ENCODE peak calls at places on chromosomes 16 and 17, in ten cellular contexts. N is endothelial cell; J is lower leg skin; X is CD4-positive, alpha-beta T cell; Z is AG04450; F is tibial nerve; H is mucosa of descending colon; M is natural killer cell; T is nephron progenitor cell; B is cardiac muscle cell. K is an unnamed sample.

GRCh38 chr17:49506282-49506681 is 11.2 kb downstream of the NGFR start:
- DNase-seq in J (no peak), H (no peak), X (no peak), Z (no peak), B (no peak), N (no peak), M (no peak), T (no peak), F (no peak), K (no peak)

GRCh38 chr17:30570191-30570590 is 93.0 kb downstream of the GOSR1 start:
- DNase-seq in T (no peak), B (no peak), M (no peak), X (no peak), N (no peak), Z (no peak), F (no peak), H (no peak), J (no peak), K (no peak)

GRCh38 chr17:65910836-65911235 is 281.1 kb downstream of the CEP112 start:
- DNase-seq in F (no peak), J (no peak), T (no peak), H (no peak), X (no peak), B (no peak), M (no peak), N (no peak), Z (no peak), K (no peak)

GRCh38 chr17:80826955-80827645 is 164.5 kb upstream of the CHMP6 start:
- DNase-seq in H (no peak), X (no peak), F (peak; percentile 26), N (no peak), M (no peak), B (no peak), J (peak; percentile 95), T (no peak), Z (peak; percentile 93), K (no peak)

GRCh38 chr17:21129023-21129681 is 2.4 kb downstream of the DHRS7B start:
- DNase-seq in N (peak; percentile 34), F (no peak), T (no peak), M (no peak), X (no peak), B (peak; percentile 54), J (no peak), H (no peak), Z (peak; percentile 26), K (no peak)

GRCh38 chr16:86751081-86752030 is 173.0 kb downstream of the FOXL1 start:
- DNase-seq in T (no peak), F (no peak), X (no peak), N (no peak), H (no peak), Z (peak; percentile 63), J (no peak), M (no peak), B (no peak), K (no peak)

GRCh38 chr17:17063546-17064122 is 21.4 kb downstream of the MPRIP start:
- DNase-seq in H (no peak), F (peak; percentile 64), N (no peak), Z (no peak), T (no peak), M (no peak), B (no peak), X (no peak), J (peak; percentile 91), K (no peak)

GRCh38 chr16:31201511-31202401 is 804 bp downstream of the PYCARD start:
- DNase-seq in Z (no peak), N (peak; percentile 48), B (no peak), F (no peak), J (peak; percentile 92), H (peak; percentile 87), M (no peak), X (peak; percentile 45), T (peak; percentile 32), K (peak; percentile 84)

GRCh38 chr17:40986920-40987319 is 2.8 kb upstream of the KRT40 start:
- DNase-seq in Z (no peak), N (no peak), T (no peak), B (no peak), J (no peak), F (no peak), H (no peak), X (no peak), M (no peak), K (no peak)

GRCh38 chr17:2402517-2402916 is 1.7 kb upstream of the MNT start:
- DNase-seq in Z (no peak), H (no peak), J (peak; percentile 87), T (no peak), N (no peak), X (no peak), M (no peak), B (no peak), F (no peak), K (no peak)

GRCh38 chr17:2401426-2402221 is 764 bp upstream of the MNT start:
- DNase-seq in M (peak; percentile 100), H (peak; percentile 100), F (peak; percentile 100), X (peak; percentile 97), N (peak; percentile 99), J (peak; percentile 100), B (peak; percentile 100), Z (peak; percentile 100), T (peak; percentile 99), K (peak; percentile 96)

GRCh38 chr17:2399572-2400473 is 1.0 kb downstream of the MNT start:
- DNase-seq in X (peak; percentile 87), H (peak; percentile 98), F (peak; percentile 93), N (peak; percentile 97), T (peak; percentile 95), B (peak; percentile 97), J (peak; percentile 99), M (peak; percentile 96), Z (peak; percentile 88), K (peak; percentile 98)

GRCh38 chr17:2400474-2400866 is 390 bp downstream of the MNT start:
- DNase-seq in X (peak; percentile 49), Z (no peak), F (no peak), H (peak; percentile 86), B (peak; percentile 83), T (peak; percentile 65), J (no peak), N (peak; percentile 68), M (peak; percentile 58), K (peak; percentile 63)

GRCh38 chr17:2400877-2401425 is at the start of gene MNT:
- DNase-seq in H (peak; percentile 97), M (peak; percentile 95), X (peak; percentile 91), N (peak; percentile 94), B (peak; percentile 96), Z (peak; percentile 83), F (peak; percentile 90), J (peak; percentile 99), T (peak; percentile 90), K (peak; percentile 97)
- TF ChIP-seq CTCF in H (no peak), M (no peak), X (no peak), N (no peak), B (no peak), Z (no peak), F (peak; percentile 16), J (no peak), T (no peak), K (no peak)

DNA sequence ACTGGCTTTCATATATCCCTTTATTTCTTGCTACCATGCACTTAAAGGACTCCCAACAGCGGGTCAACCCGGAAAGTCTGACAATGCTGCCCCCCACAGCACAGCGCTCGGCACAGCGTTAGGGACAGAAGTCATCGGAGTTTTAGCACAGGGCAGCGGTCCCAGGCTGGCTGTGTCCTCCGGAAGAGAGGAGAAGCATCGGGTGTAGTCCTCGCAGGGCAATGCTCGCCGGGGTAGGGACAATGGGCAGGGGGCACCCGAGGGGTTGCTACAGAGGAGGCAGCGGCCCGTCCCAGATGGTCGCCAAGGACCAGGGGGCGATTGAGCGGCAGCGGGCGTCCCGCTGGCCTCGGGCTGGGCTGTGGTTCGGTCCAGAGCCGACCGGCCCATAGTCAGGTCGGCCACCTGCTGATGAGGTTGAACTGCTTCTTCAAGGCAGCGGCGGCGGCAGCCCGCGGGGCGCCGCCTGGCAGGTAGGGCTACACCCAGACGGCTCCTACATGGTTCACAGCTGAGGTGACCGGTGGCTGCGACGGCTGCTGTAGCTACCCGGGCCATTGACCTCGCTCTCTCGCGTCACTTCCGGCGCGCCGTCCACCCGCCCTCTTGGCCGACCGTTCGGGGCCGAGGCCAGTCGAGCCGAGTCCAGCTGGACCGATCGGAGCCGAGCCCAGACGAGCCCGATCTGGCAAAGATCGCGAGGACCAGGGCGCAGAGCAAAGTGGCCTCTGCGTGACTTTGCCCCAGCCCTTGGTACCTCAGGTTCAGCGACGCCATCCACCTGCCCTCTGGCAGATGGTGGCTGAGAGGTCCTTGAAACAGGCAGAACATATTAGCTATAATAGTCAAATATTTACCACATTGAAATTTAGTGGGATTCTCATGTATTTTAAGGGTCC is 4.7 kb upstream of the LCMT1 start:
- DNase-seq in Z (peak; percentile 45), X (peak; percentile 39), F (peak; percentile 88), B (peak; percentile 96), J (peak; percentile 99), N (peak; percentile 93), M (peak; percentile 81), H (peak; percentile 97), T (peak; percentile 93), K (peak; percentile 89)
- TF ChIP-seq CTCF in Z (no peak), X (peak; percentile 54), F (peak; percentile 25), B (peak; percentile 14), J (no peak), N (no peak), M (no peak), H (no peak), T (no peak), K (peak; percentile 33)

DNA sequence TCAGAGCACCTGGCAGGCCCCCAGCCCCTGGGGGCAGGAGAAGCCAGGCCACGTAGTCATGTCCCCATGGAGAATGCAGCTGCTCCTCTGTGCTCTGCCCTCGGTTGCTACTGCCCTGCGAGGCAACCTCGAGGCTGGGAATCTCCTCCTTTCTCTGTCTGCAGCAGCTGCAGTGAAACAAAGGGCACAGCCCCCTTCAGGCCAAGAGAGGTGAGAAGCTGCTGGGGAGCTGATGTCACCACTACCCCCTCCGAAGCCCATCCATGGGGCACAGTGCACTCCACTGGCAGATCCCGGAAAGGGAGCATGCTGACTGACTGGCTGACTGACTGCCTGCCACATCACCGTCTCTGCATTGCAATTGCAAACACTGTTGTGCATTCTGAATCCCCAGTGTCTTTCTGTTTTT is 103.7 kb downstream of the GRIN2A start:
- DNase-seq in T (peak; percentile 6), F (no peak), Z (no peak), X (no peak), J (no peak), B (no peak), H (no peak), N (peak; percentile 5), M (no peak), K (no peak)
- TF ChIP-seq CTCF in T (no peak), F (no peak), Z (no peak), X (no peak), J (no peak), B (no peak), H (no peak), N (no peak), M (no peak), K (no peak)

DNA sequence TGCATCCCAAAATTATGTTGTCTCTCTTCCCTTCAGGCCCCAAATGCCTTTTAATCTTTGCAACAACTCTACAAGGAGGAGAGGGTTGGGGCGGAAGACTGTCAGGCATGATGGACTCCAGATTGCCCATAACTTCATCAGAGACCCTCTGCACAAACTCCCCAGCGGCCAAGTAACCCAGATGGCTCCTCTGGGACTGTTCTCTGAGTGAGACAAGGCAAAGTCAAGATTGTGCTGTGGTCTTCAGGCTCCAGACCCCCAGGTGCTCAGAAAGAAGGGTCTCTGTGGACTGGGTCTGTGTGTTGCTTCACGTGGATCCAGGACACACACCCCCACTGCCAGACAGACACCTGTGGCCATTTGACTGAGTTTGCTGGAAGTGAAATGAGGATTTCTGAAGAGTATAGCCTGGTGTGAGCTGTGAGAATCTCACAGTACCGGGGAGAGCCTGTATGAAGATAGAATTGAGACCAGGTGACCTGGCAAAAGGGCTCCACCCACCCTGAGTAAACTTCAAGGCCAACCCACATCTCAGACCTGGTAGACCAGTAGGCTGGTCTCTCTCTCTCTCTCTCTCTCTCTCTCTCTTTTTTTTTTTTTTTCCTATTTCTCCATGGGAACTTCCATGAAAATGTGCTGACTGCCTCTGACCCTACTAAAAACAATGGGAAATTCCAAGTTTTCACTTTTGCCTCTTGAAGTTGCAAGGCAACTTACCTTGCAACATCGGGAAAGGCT is 354.1 kb downstream of the SOX9 start:
- DNase-seq in F (no peak), B (no peak), Z (no peak), H (no peak), M (no peak), J (no peak), T (no peak), N (no peak), X (no peak), K (no peak)
- TF ChIP-seq CTCF in F (no peak), B (no peak), Z (no peak), H (no peak), M (no peak), J (no peak), T (no peak), N (no peak), X (no peak), K (no peak)

K was measured in GM20000.